ENCODE peak calls at places on chromosome 13, in ten cellular contexts. F, B, Q, L, D, W, O, Z, M and K are unnamed samples.

GRCh38 chr13:51122868-51123267 is 11.8 kb upstream of the C13orf42 start:
- DNase-seq in F (no peak), B (no peak), Q (no peak), L (no peak), D (no peak), W (no peak), O (no peak), Z (no peak), M (no peak), K (no peak)

GRCh38 chr13:29105779-29106178 is 285.6 kb downstream of the MTUS2 start:
- DNase-seq in F (no peak), B (no peak), Q (no peak), L (no peak), D (no peak), W (no peak), O (no peak), Z (no peak), M (no peak), K (no peak)

GRCh38 chr13:48506092-48506701 is 26.7 kb downstream of the RCBTB2 start:
- DNase-seq in F (no peak), B (no peak), Q (no peak), L (no peak), D (no peak), W (no peak), O (no peak), Z (no peak), M (no peak), K (no peak)

GRCh38 chr13:75468098-75468497 is 13.9 kb downstream of the TBC1D4 start:
- DNase-seq in F (no peak), B (no peak), Q (no peak), L (no peak), D (no peak), W (peak), O (no peak), Z (no peak), M (no peak), K (no peak)

GRCh38 chr13:91405240-91405639 is 6.8 kb downstream of the GPC5 start:
- DNase-seq in F (no peak), B (no peak), Q (peak), L (no peak), D (no peak), W (no peak), O (no peak), Z (no peak), M (no peak), K (no peak)

GRCh38 chr13:22375151-22375550 is 704.3 kb downstream of the FGF9 start:
- DNase-seq in F (no peak), B (no peak), Q (no peak), L (no peak), D (no peak), W (no peak), O (no peak), Z (no peak), M (no peak), K (no peak)

GRCh38 chr13:101415358-101416174 is 742 bp downstream of the NALCN start:
- DNase-seq in F (no peak), B (no peak), Q (no peak), L (peak), D (no peak), W (no peak), O (no peak), Z (peak), M (peak), K (no peak)

GRCh38 chr13:93226623-93227279 is at the start of gene GPC6:
- DNase-seq in F (peak), B (peak), Q (no peak), L (no peak), D (no peak), W (peak), O (peak), Z (peak), M (peak), K (peak)

GRCh38 chr13:112735791-112736190 is 46.0 kb downstream of the ATP11A start:
- DNase-seq in F (no peak), B (no peak), Q (no peak), L (no peak), D (no peak), W (no peak), O (no peak), Z (no peak), M (no peak), K (no peak)

GRCh38 chr13:72504026-72504925 is 223.2 kb downstream of the MZT1 start:
- DNase-seq in F (no peak), B (no peak), Q (no peak), L (no peak), D (no peak), W (no peak), O (no peak), Z (no peak), M (no peak), K (no peak)

GRCh38 chr13:113421673-113422270 is 31.5 kb downstream of the ADPRHL1 start:
- DNase-seq in F (peak), B (peak), Q (no peak), L (no peak), D (no peak), W (peak), O (no peak), Z (no peak), M (no peak), K (no peak)

GRCh38 chr13:101627556-101627943 is 175.1 kb downstream of the ITGBL1 start:
- DNase-seq in F (no peak), B (no peak), Q (peak), L (peak), D (no peak), W (no peak), O (no peak), Z (no peak), M (peak), K (no peak)

GRCh38 chr13:40672310-40673060 is 6.0 kb upstream of the FOXO1 start:
- DNase-seq in F (no peak), B (no peak), Q (no peak), L (peak), D (no peak), W (peak), O (peak), Z (no peak), M (no peak), K (no peak)

GRCh38 chr13:113586661-113587479 is 2.3 kb downstream of the TFDP1 start:
- DNase-seq in F (peak), B (no peak), Q (no peak), L (no peak), D (no peak), W (no peak), O (no peak), Z (no peak), M (peak), K (peak)

GRCh38 chr13:101150998-101151397 is 265.3 kb downstream of the NALCN start:
- DNase-seq in F (no peak), B (no peak), Q (no peak), L (peak), D (no peak), W (no peak), O (no peak), Z (no peak), M (no peak), K (no peak)

GRCh38 chr13:70842062-70842644 is 733.9 kb upstream of the KLHL1 start:
- DNase-seq in F (no peak), B (no peak), Q (no peak), L (no peak), D (no peak), W (no peak), O (no peak), Z (no peak), M (no peak), K (no peak)

GRCh38 chr13:33228645-33229445 is 56.7 kb downstream of the STARD13 start:
- DNase-seq in F (no peak), B (no peak), Q (peak), L (peak), D (no peak), W (peak), O (peak), Z (no peak), M (peak), K (no peak)

GRCh38 chr13:112752711-112753541 is 63.1 kb downstream of the ATP11A start:
- DNase-seq in F (no peak), B (no peak), Q (no peak), L (no peak), D (no peak), W (no peak), O (no peak), Z (no peak), M (no peak), K (no peak)

GRCh38 chr13:45833663-45834062 is 17.9 kb downstream of the SIAH3 start:
- DNase-seq in F (no peak), B (no peak), Q (no peak), L (peak), D (no peak), W (peak), O (peak), Z (no peak), M (no peak), K (no peak)

GRCh38 chr13:109802936-109803335 is 16.6 kb upstream of the IRS2 start:
- DNase-seq in F (no peak), B (no peak), Q (no peak), L (no peak), D (no peak), W (no peak), O (no peak), Z (no peak), M (no peak), K (no peak)

GRCh38 chr13:91112191-91112579 is 235.3 kb upstream of the MIR17HG start:
- DNase-seq in F (no peak), B (no peak), Q (no peak), L (no peak), D (no peak), W (no peak), O (no peak), Z (no peak), M (no peak), K (no peak)

GRCh38 chr13:77345150-77345780 is 18.4 kb upstream of the MYCBP2 start:
- DNase-seq in F (no peak), B (no peak), Q (no peak), L (no peak), D (no peak), W (no peak), O (peak), Z (no peak), M (no peak), K (no peak)

GRCh38 chr13:83450586-83450985 is 431.7 kb downstream of the SLITRK1 start:
- DNase-seq in F (no peak), B (no peak), Q (no peak), L (no peak), D (no peak), W (no peak), O (peak), Z (no peak), M (no peak), K (no peak)

GRCh38 chr13:67438465-67438864 is 208.3 kb upstream of the PCDH9 start:
- DNase-seq in F (no peak), B (no peak), Q (no peak), L (no peak), D (no peak), W (no peak), O (no peak), Z (no peak), M (no peak), K (no peak)

GRCh38 chr13:107531816-107532215 is 683.5 kb downstream of the LIG4 start:
- DNase-seq in F (no peak), B (no peak), Q (no peak), L (no peak), D (no peak), W (no peak), O (no peak), Z (no peak), M (no peak), K (no peak)
- TF ChIP-seq CTCF in F (no peak), B (no peak), Q (no peak), L (no peak), D (no peak), W (no peak), O (no peak), Z (no peak), M (no peak), K (no peak)

DNA sequence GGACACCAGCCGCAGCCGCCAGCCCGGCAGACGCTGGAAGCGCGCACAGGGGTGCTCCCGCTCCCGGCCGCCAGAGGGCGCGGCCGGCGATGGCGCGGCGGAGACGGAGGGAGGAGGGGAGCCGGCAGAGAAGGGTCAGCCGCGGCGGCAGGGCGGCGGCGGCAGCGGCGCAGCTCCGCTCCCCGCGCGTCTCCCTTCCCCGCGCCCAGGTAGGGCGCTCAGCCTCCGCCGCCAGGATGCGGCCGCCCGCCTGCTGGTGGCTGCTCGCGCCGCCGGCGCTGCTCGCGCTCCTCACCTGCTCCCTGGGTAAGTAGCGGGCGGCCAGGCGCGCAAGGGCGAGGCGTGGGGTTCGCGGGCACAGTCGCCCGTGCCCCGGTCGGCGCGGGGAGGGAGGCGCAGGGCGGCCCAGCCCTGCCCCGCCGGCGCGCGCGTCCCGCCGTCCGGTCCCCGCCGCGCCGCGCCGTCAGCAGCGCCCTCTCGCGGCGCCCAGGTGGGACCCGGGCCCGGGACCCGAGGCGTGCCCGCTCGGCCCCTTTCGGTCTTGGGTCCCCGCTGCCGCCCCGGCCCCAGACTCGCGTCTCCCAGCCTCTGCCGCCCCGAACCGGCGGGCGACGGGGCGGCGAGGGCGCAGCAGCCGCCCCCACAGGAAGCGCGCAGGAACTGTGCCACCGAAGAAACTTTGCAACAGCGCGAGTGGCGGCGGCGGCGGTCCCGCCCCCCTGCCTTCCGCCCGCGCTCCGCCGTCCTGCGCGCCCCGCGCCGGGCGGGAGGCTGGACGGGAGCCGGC is at the start of gene B3GLCT:
- DNase-seq in F (peak), B (peak), Q (peak), L (peak), D (peak), W (peak), O (peak), Z (peak), M (peak), K (peak)
- TF ChIP-seq CTCF in F (peak), B (peak), Q (peak), L (peak), D (peak), W (peak), O (peak), Z (peak), M (peak), K (peak)

DNA sequence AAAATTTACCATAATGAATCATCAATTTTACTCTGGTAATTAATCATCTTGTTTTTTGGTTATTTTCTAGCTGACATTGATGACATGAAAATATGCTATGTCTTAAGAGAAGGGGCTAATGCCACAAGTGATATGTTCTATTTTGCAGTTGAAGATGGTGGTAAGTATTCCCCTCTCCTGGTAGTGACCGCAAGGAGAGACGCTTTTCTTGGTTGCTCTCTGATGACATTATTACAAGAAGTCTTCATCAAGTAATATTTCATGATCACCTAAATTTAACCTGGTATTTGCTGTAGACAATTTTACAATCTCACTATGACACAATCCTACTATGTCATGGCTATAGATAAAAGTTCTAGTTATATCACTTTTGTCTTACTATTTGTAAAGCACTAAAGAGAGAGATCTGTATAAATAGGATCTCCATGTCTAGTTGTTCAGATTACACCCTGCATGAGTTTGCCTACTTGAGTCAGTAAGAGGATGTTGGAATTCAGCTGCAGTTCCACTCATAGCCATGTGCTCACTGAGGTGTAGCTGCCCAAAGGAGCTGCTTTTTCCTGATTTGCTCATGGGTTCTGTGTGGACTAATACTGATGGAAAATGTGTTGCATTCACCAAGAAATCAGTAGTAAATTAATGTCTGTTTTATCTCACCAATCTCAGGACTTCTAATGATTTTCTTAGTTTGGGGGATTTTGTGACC is 10.9 kb downstream of the FREM2 start:
- DNase-seq in F (no peak), B (no peak), Q (no peak), L (no peak), D (no peak), W (no peak), O (peak), Z (no peak), M (no peak), K (no peak)
- TF ChIP-seq CTCF in F (no peak), B (no peak), Q (no peak), L (no peak), D (no peak), W (no peak), O (no peak), Z (peak), M (no peak), K (no peak)

GRCh38 chr13:43797869-43798268 is 11.1 kb upstream of the ENOX1 start:
- DNase-seq in F (no peak), B (no peak), Q (no peak), L (no peak), D (no peak), W (peak), O (no peak), Z (no peak), M (no peak), K (no peak)

GRCh38 chr13:43787518-43787891 is 733 bp upstream of the ENOX1 start:
- DNase-seq in F (no peak), B (no peak), Q (no peak), L (no peak), D (no peak), W (no peak), O (no peak), Z (no peak), M (no peak), K (no peak)

GRCh38 chr13:43797154-43797553 is 10.4 kb upstream of the ENOX1 start:
- DNase-seq in F (no peak), B (no peak), Q (no peak), L (no peak), D (no peak), W (no peak), O (no peak), Z (no peak), M (no peak), K (no peak)

GRCh38 chr13:43787998-43788397 is 1.2 kb upstream of the ENOX1 start:
- DNase-seq in F (no peak), B (no peak), Q (no peak), L (peak), D (no peak), W (peak), O (peak), Z (no peak), M (peak), K (no peak)

DNA sequence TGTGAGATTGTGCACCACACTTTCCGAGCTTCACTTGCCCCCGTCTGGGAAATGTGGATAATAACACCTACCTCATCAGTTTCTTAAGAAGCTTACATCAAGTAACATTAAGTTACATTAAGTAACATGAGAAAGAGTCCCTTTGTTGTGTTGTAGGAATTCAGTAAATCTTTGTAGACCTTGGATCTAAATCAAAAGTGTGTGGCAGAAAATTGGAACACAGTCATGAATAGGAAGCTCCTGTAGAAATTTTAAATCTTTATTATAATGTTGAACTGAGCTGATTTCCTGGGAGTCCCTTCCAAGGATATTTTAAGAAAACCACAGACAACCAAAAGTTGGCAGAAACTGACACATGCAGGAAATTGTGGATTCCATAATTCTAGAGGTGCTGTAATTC is 5.7 kb upstream of the ENOX1 start:
- DNase-seq in F (no peak), B (no peak), Q (no peak), L (no peak), D (no peak), W (peak), O (no peak), Z (no peak), M (no peak), K (no peak)
- TF ChIP-seq CTCF in F (no peak), B (no peak), Q (no peak), L (no peak), D (no peak), W (no peak), O (no peak), Z (no peak), M (no peak), K (no peak)

GRCh38 chr13:60091573-60091972 is 72.2 kb downstream of the DIAPH3 start:
- DNase-seq in F (no peak), B (no peak), Q (no peak), L (no peak), D (no peak), W (no peak), O (no peak), Z (no peak), M (no peak), K (no peak)
- TF ChIP-seq CTCF in F (no peak), B (no peak), Q (no peak), L (no peak), D (no peak), W (peak), O (no peak), Z (no peak), M (no peak), K (no peak)

DNA sequence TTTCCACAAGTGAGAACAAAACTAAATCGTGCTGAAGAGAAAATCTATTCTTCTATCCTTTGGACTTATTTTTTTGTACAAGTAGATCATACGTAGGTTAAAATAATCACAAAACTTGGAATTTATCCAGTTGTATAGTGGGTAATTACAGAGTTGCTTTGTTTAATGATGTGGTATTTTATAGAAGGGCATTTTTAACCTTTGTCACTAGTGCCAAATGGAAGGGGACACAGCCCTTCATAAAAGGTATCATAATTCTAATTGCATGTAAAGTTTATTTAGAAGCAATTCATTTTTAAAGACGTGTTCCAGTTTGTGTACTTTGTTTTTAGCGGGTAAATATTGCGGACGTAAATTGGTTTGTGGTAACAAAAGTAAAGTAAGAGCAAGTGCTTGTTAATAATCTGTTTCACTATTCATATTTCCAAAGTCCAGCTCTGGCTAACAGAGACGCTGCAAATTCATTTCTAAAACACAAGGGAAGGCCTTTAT is 99.5 kb downstream of the ERCC5 start:
- DNase-seq in F (no peak), B (no peak), Q (no peak), L (no peak), D (no peak), W (no peak), O (no peak), Z (no peak), M (no peak), K (no peak)
- TF ChIP-seq CTCF in F (no peak), B (no peak), Q (no peak), L (no peak), D (no peak), W (no peak), O (no peak), Z (no peak), M (no peak), K (no peak)

GRCh38 chr13:95552539-95553270 is at the start of gene CLDN10:
- DNase-seq in F (no peak), B (no peak), Q (no peak), L (no peak), D (no peak), W (no peak), O (no peak), Z (peak), M (peak), K (peak)
- TF ChIP-seq CTCF in F (no peak), B (no peak), Q (peak), L (peak), D (no peak), W (no peak), O (no peak), Z (peak), M (peak), K (peak)